ENCODE peak calls at places on chromosomes 1 and 21, in five cellular contexts. B, T, R, Z and M are unnamed samples.
A peak's percentile ranks its signal among the peaks of the same experiment; 100 is the strongest.

GRCh38 chr1:6459850-6460265 is 6.1 kb downstream of the TNFRSF25 start:
- DNase-seq in B (no peak), T (no peak), R (no peak), Z (no peak), M (no peak)

GRCh38 chr1:95730986-95731385 is 497.0 kb downstream of the RWDD3 start:
- DNase-seq in B (no peak), T (no peak), R (no peak), Z (no peak), M (no peak)

GRCh38 chr1:218346391-218347204 is 1.5 kb downstream of the TGFB2 start:
- DNase-seq in B (no peak), T (no peak), R (no peak), Z (peak; percentile 64), M (no peak)

GRCh38 chr1:39277876-39278275 is 73.4 kb downstream of the MACF1 start:
- DNase-seq in B (no peak), T (no peak), R (no peak), Z (no peak), M (no peak)

GRCh38 chr1:186849824-186850223 is 21.1 kb downstream of the PLA2G4A start:
- DNase-seq in B (no peak), T (no peak), R (no peak), Z (no peak), M (no peak)

GRCh38 chr1:62685431-62685859 is 2.7 kb downstream of the DOCK7 start:
- DNase-seq in B (no peak), T (no peak), R (no peak), Z (no peak), M (no peak)

GRCh38 chr1:22275626-22276395 is 132.9 kb upstream of the WNT4 start:
- DNase-seq in B (peak; percentile 75), T (no peak), R (peak; percentile 5), Z (no peak), M (no peak)

GRCh38 chr1:56967900-56968832 is 2.4 kb upstream of the C8B start:
- DNase-seq in B (peak; percentile 56), T (no peak), R (no peak), Z (no peak), M (no peak)

GRCh38 chr21:46253610-46254124 is 25.1 kb upstream of the LSS start:
- DNase-seq in B (peak; percentile 10), T (no peak), R (peak; percentile 43), Z (no peak), M (no peak)

GRCh38 chr1:30745156-30745833 is 12.3 kb downstream of the LAPTM5 start:
- DNase-seq in B (no peak), T (no peak), R (no peak), Z (no peak), M (no peak)

GRCh38 chr1:94093996-94094395 is 27.0 kb downstream of the ABCA4 start:
- DNase-seq in B (no peak), T (no peak), R (no peak), Z (no peak), M (no peak)

GRCh38 chr1:232528472-232529089 is 101.4 kb downstream of the SIPA1L2 start:
- DNase-seq in B (no peak), T (no peak), R (no peak), Z (no peak), M (no peak)

GRCh38 chr1:66930823-66931174 is 6.0 kb downstream of the MIER1 start:
- DNase-seq in B (no peak), T (no peak), R (no peak), Z (no peak), M (no peak)

GRCh38 chr1:37319284-37319683 is 155.1 kb upstream of the ZC3H12A start:
- DNase-seq in B (no peak), T (no peak), R (no peak), Z (no peak), M (no peak)

GRCh38 chr1:156481527-156481926 is 19.0 kb downstream of the MEF2D start:
- DNase-seq in B (no peak), T (no peak), R (no peak), Z (no peak), M (no peak)

GRCh38 chr21:33931799-33932390 is 16.3 kb upstream of the ATP5PO start:
- DNase-seq in B (no peak), T (no peak), R (no peak), Z (no peak), M (no peak)

GRCh38 chr1:223700942-223701637 is 11.2 kb upstream of the CAPN2 start:
- DNase-seq in B (no peak), T (peak; percentile 85), R (no peak), Z (no peak), M (no peak)

GRCh38 chr1:227884370-227885134 is 63.2 kb downstream of the WNT9A start:
- DNase-seq in B (no peak), T (no peak), R (no peak), Z (peak; percentile 57), M (peak; percentile 61)

GRCh38 chr21:28215214-28215954 is 777.3 kb downstream of the LTN1 start:
- DNase-seq in B (no peak), T (peak; percentile 66), R (no peak), Z (no peak), M (no peak)

GRCh38 chr1:167090289-167090942 is at the start of gene GPA33:
- DNase-seq in B (no peak), T (no peak), R (peak; percentile 47), Z (no peak), M (no peak)

GRCh38 chr1:217089239-217090014 is 366.2 kb upstream of the ESRRG start:
- DNase-seq in B (peak; percentile 84), T (no peak), R (peak; percentile 7), Z (no peak), M (no peak)

GRCh38 chr1:37473431-37474050 is 839 bp upstream of the ZC3H12A start:
- DNase-seq in B (no peak), T (no peak), R (no peak), Z (no peak), M (no peak)

GRCh38 chr1:117821382-117821755 is 108.1 kb downstream of the GDAP2 start:
- DNase-seq in B (no peak), T (no peak), R (no peak), Z (no peak), M (no peak)

GRCh38 chr1:206970406-206970805 is at the start of gene FCAMR:
- DNase-seq in B (no peak), T (no peak), R (no peak), Z (no peak), M (no peak)

GRCh38 chr1:93811646-93812045 is 67.4 kb downstream of the DNTTIP2 start:
- DNase-seq in B (no peak), T (peak; percentile 50), R (no peak), Z (no peak), M (no peak)

GRCh38 chr1:204729516-204729915 is 44.0 kb upstream of the LRRN2 start:
- DNase-seq in B (no peak), T (no peak), R (no peak), Z (no peak), M (no peak)